ENCODE peak calls at places on chromosomes 3 and 15, in five cellular contexts. One of them, this sample, is unnamed.

GRCh38 chr3:50652709-50653108 is 22.0 kb upstream of the DOCK3 start:
- DNase-seq in HepG2: peak
- DNase-seq in GM12878: peak
- DNase-seq in NT2/D1: peak
- DNase-seq in H1: peak
- DNase-seq in this sample: peak

GRCh38 chr3:35393916-35394315 is 245.4 kb upstream of the ARPP21 start:
- DNase-seq in HepG2: no peak
- DNase-seq in H1: no peak
- DNase-seq in GM12878: no peak
- DNase-seq in NT2/D1: peak
- DNase-seq in this sample: no peak

GRCh38 chr15:50148362-50148963 is 29.4 kb upstream of the ATP8B4 start:
- DNase-seq in H1: no peak
- DNase-seq in HepG2: peak
- DNase-seq in NT2/D1: peak
- DNase-seq in GM12878: no peak
- DNase-seq in this sample: peak

GRCh38 chr3:180085122-180085710 is 48.5 kb upstream of the PEX5L start:
- DNase-seq in HepG2: no peak
- DNase-seq in H1: no peak
- DNase-seq in GM12878: no peak
- DNase-seq in NT2/D1: no peak
- DNase-seq in this sample: no peak

GRCh38 chr3:189389346-189389745 is 217.6 kb downstream of the TPRG1 start:
- DNase-seq in GM12878: no peak
- DNase-seq in NT2/D1: no peak
- DNase-seq in H1: no peak
- DNase-seq in HepG2: no peak
- DNase-seq in this sample: no peak

GRCh38 chr3:192042116-192042515 is 581.2 kb downstream of the PYDC2 start:
- DNase-seq in HepG2: no peak
- DNase-seq in H1: no peak
- DNase-seq in NT2/D1: no peak
- DNase-seq in GM12878: peak
- DNase-seq in this sample: no peak

GRCh38 chr3:46845397-46845859 is 17.8 kb downstream of the MYL3 start:
- DNase-seq in GM12878: no peak
- DNase-seq in NT2/D1: peak
- DNase-seq in HepG2: no peak
- DNase-seq in H1: no peak
- DNase-seq in this sample: peak

GRCh38 chr3:143658869-143659268 is 189.4 kb downstream of the SLC9A9 start:
- DNase-seq in GM12878: no peak
- DNase-seq in HepG2: no peak
- DNase-seq in H1: no peak
- DNase-seq in NT2/D1: no peak
- DNase-seq in this sample: no peak

GRCh38 chr15:90001062-90001682 is at the start of gene ZNF710:
- DNase-seq in HepG2: no peak
- DNase-seq in NT2/D1: no peak
- DNase-seq in GM12878: no peak
- DNase-seq in H1: peak
- DNase-seq in this sample: peak

GRCh38 chr15:65077981-65078352 is 1.4 kb downstream of the KBTBD13 start:
- DNase-seq in H1: peak
- DNase-seq in NT2/D1: no peak
- DNase-seq in GM12878: no peak
- DNase-seq in HepG2: no peak
- DNase-seq in this sample: no peak

GRCh38 chr15:99578809-99579208 is 13.0 kb downstream of the MEF2A start:
- DNase-seq in GM12878: no peak
- DNase-seq in H1: no peak
- DNase-seq in HepG2: no peak
- DNase-seq in NT2/D1: no peak
- DNase-seq in this sample: peak

GRCh38 chr15:74193305-74193718 is 9.3 kb downstream of the STRA6 start:
- DNase-seq in HepG2: no peak
- DNase-seq in GM12878: peak
- DNase-seq in NT2/D1: no peak
- DNase-seq in H1: no peak
- DNase-seq in this sample: no peak

GRCh38 chr15:100248236-100248635 is 93.5 kb downstream of the ADAMTS17 start:
- DNase-seq in HepG2: no peak
- DNase-seq in GM12878: no peak
- DNase-seq in NT2/D1: no peak
- DNase-seq in H1: no peak
- DNase-seq in this sample: no peak

GRCh38 chr15:19987389-19988048 is 554.1 kb downstream of the GOLGA6L6 start:
- DNase-seq in HepG2: peak
- DNase-seq in H1: peak
- DNase-seq in NT2/D1: peak
- DNase-seq in GM12878: no peak
- DNase-seq in this sample: peak

GRCh38 chr15:86004061-86004460 is 75.6 kb upstream of the AGBL1 start:
- DNase-seq in GM12878: no peak
- DNase-seq in NT2/D1: no peak
- DNase-seq in H1: no peak
- DNase-seq in HepG2: no peak
- DNase-seq in this sample: no peak

GRCh38 chr3:54069961-54070360 is 52.4 kb upstream of the CACNA2D3 start:
- DNase-seq in H1: no peak
- DNase-seq in NT2/D1: no peak
- DNase-seq in HepG2: no peak
- DNase-seq in GM12878: no peak
- DNase-seq in this sample: no peak

GRCh38 chr3:149777414-149778214 is 14.7 kb downstream of the ANKUB1 start:
- DNase-seq in NT2/D1: no peak
- DNase-seq in HepG2: peak
- DNase-seq in GM12878: no peak
- DNase-seq in H1: no peak
- DNase-seq in this sample: no peak

GRCh38 chr3:113436794-113437193 is 4.5 kb downstream of the CFAP44 start:
- DNase-seq in NT2/D1: no peak
- DNase-seq in HepG2: no peak
- DNase-seq in GM12878: no peak
- DNase-seq in H1: no peak
- DNase-seq in this sample: no peak

GRCh38 chr3:176088962-176089383 is 1108.3 kb downstream of the TBL1XR1 start:
- DNase-seq in GM12878: no peak
- DNase-seq in HepG2: peak
- DNase-seq in NT2/D1: no peak
- DNase-seq in H1: no peak
- DNase-seq in this sample: no peak

GRCh38 chr3:172312006-172312405 is 136.2 kb downstream of the GHSR start:
- DNase-seq in HepG2: no peak
- DNase-seq in NT2/D1: no peak
- DNase-seq in H1: no peak
- DNase-seq in GM12878: no peak
- DNase-seq in this sample: no peak

GRCh38 chr15:98138910-98139309 is 178.4 kb downstream of the ARRDC4 start:
- DNase-seq in GM12878: no peak
- DNase-seq in NT2/D1: no peak
- DNase-seq in H1: no peak
- DNase-seq in HepG2: no peak
- DNase-seq in this sample: no peak

GRCh38 chr3:157493627-157494550 is 9.3 kb downstream of the VEPH1 start:
- DNase-seq in GM12878: no peak
- DNase-seq in H1: no peak
- DNase-seq in HepG2: peak
- DNase-seq in NT2/D1: peak
- DNase-seq in this sample: peak

GRCh38 chr3:134356411-134357040 is 17.7 kb downstream of the AMOTL2 start:
- DNase-seq in HepG2: no peak
- DNase-seq in GM12878: no peak
- DNase-seq in NT2/D1: no peak
- DNase-seq in H1: no peak
- DNase-seq in this sample: no peak

GRCh38 chr3:40299721-40300335 is 9.7 kb upstream of the EIF1B start:
- DNase-seq in HepG2: no peak
- DNase-seq in GM12878: no peak
- DNase-seq in H1: no peak
- DNase-seq in NT2/D1: no peak
- DNase-seq in this sample: no peak

GRCh38 chr3:125481786-125482185 is 38.2 kb downstream of the SNX4 start:
- DNase-seq in NT2/D1: no peak
- DNase-seq in GM12878: no peak
- DNase-seq in HepG2: no peak
- DNase-seq in H1: no peak
- DNase-seq in this sample: no peak

GRCh38 chr3:72347819-72348319 is 500.4 kb downstream of the SHQ1 start:
- DNase-seq in H1: peak
- DNase-seq in HepG2: no peak
- DNase-seq in NT2/D1: no peak
- DNase-seq in GM12878: peak
- DNase-seq in this sample: no peak

GRCh38 chr3:157248590-157249425 is 88.9 kb upstream of the CCNL1 start:
- DNase-seq in GM12878: no peak
- DNase-seq in NT2/D1: peak
- DNase-seq in H1: no peak
- DNase-seq in HepG2: peak
- DNase-seq in this sample: peak

GRCh38 chr15:60353245-60353940 is 44.4 kb downstream of the ANXA2 start:
- DNase-seq in NT2/D1: no peak
- DNase-seq in GM12878: no peak
- DNase-seq in H1: no peak
- DNase-seq in HepG2: no peak
- DNase-seq in this sample: no peak

GRCh38 chr3:194344012-194344411 is 7.1 kb downstream of the CPN2 start:
- DNase-seq in NT2/D1: peak
- DNase-seq in H1: peak
- DNase-seq in HepG2: peak
- DNase-seq in GM12878: no peak
- DNase-seq in this sample: peak

GRCh38 chr3:175073209-175073905 is 214.2 kb downstream of the NAALADL2 start:
- DNase-seq in NT2/D1: no peak
- DNase-seq in HepG2: no peak
- DNase-seq in H1: no peak
- DNase-seq in GM12878: no peak
- DNase-seq in this sample: no peak

GRCh38 chr3:15206662-15207576 is 873 bp downstream of the CAPN7 start:
- DNase-seq in HepG2: peak
- DNase-seq in H1: no peak
- DNase-seq in NT2/D1: peak
- DNase-seq in GM12878: no peak
- DNase-seq in this sample: peak

GRCh38 chr3:15205482-15205933 is 538 bp upstream of the CAPN7 start:
- DNase-seq in H1: no peak
- DNase-seq in HepG2: no peak
- DNase-seq in NT2/D1: no peak
- DNase-seq in GM12878: no peak
- DNase-seq in this sample: no peak

GRCh38 chr3:15204005-15204404 is 2.0 kb upstream of the CAPN7 start:
- DNase-seq in HepG2: peak
- DNase-seq in GM12878: no peak
- DNase-seq in NT2/D1: no peak
- DNase-seq in H1: no peak
- DNase-seq in this sample: no peak

GRCh38 chr3:15207836-15208504 is 1.9 kb downstream of the CAPN7 start:
- DNase-seq in GM12878: no peak
- DNase-seq in H1: no peak
- DNase-seq in HepG2: no peak
- DNase-seq in NT2/D1: no peak
- DNase-seq in this sample: no peak

DNA sequence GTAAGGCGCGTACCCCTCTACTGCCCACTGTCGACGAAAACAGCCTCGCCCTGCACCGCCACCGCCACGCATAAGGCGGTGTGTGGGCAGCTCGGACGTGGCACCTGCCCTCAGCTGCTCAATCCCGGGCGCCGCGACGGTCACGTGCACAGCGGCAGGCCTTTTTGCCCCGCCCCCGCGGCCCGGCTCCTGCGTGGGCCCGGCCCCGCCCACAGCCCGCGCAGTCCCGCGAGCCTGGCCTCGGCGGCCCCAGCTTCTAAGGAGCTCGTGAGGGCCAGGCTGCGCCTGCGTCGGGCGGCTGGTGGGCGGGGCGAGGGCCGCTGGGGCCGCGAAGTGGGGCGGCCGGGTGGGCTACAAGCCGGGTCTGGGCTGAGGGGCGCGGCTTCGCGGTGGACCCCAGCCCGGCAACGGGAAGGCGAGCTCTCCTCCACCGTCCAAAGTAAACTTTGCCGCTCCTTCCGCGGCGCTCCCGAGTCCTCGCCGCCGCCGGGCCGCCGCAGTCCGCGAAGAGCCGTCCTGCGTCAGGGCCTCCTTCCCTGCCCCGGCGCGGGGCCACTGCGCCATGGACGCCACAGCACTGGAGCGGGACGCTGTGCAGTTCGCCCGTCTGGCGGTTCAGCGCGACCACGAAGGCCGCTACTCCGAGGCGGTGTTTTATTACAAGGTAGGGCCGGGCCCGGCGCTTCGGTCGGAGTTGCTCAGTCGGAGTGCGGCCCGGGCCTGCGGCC is at the start of gene CAPN7:
- DNase-seq in HepG2: peak
- DNase-seq in NT2/D1: peak
- DNase-seq in H1: peak
- DNase-seq in GM12878: peak
- DNase-seq in this sample: peak
- TF ChIP-seq SUZ12 in HepG2: no peak
- TF ChIP-seq SUZ12 in NT2/D1: no peak
- TF ChIP-seq SUZ12 in H1: no peak
- TF ChIP-seq SUZ12 in GM12878: no peak
- TF ChIP-seq SUZ12 in this sample: no peak

GRCh38 chr3:168989396-168989795 is 674.1 kb downstream of the MECOM start:
- DNase-seq in H1: no peak
- DNase-seq in GM12878: no peak
- DNase-seq in HepG2: no peak
- DNase-seq in NT2/D1: no peak
- DNase-seq in this sample: no peak
- TF ChIP-seq SUZ12 in H1: no peak
- TF ChIP-seq SUZ12 in GM12878: no peak
- TF ChIP-seq SUZ12 in HepG2: no peak
- TF ChIP-seq SUZ12 in NT2/D1: no peak
- TF ChIP-seq SUZ12 in this sample: no peak

DNA sequence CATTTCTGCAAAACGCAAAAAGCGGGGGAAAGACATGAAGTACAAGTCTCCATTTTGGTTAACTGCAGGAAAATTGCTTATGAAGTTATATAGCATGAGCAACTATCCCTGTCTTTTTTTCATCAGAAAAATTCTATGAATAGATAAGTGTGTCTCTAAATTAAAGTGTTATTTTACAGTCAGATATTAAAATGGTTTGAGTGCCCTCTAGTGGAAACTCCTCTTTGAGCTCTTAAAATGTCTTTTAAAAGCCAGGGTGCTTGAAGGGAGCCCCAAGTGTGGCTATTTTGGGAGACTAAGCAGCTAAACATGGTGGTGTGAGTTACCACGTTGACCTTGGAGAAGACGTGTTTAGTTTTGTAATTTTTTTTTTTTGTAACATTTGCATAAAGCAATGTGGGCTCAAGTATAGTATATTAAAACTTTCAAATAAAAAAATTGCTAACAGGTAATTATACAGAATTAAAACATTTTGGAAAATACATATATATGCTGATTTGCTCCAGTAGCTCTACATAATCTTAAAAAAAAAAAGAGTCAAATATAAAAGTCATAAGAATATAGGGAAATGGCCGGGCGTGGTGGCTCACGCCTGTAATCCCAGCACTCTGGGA is 77.2 kb downstream of the PPP2R3A start:
- DNase-seq in GM12878: no peak
- DNase-seq in HepG2: peak
- DNase-seq in NT2/D1: peak
- DNase-seq in H1: no peak
- DNase-seq in this sample: peak
- TF ChIP-seq SUZ12 in GM12878: no peak
- TF ChIP-seq SUZ12 in HepG2: no peak
- TF ChIP-seq SUZ12 in NT2/D1: no peak
- TF ChIP-seq SUZ12 in H1: no peak
- TF ChIP-seq SUZ12 in this sample: no peak

GRCh38 chr3:131568460-131568859 is 65.7 kb upstream of the MRPL3 start:
- DNase-seq in HepG2: no peak
- DNase-seq in NT2/D1: peak
- DNase-seq in H1: no peak
- DNase-seq in GM12878: no peak
- DNase-seq in this sample: no peak
- TF ChIP-seq SUZ12 in HepG2: no peak
- TF ChIP-seq SUZ12 in NT2/D1: no peak
- TF ChIP-seq SUZ12 in H1: no peak
- TF ChIP-seq SUZ12 in GM12878: no peak
- TF ChIP-seq SUZ12 in this sample: no peak